ENCODE peak calls at places on chromosome 19, in four cellular contexts. G, I, A and K are unnamed samples.

GRCh38 chr19:10871711-10872550 is 578 bp downstream of the CARM1 start:
- DNase-seq in G (no peak), I (no peak), A (no peak), K (no peak)

GRCh38 chr19:13652810-13653590 is 111.3 kb upstream of the MRI1 start:
- DNase-seq in G (no peak), I (no peak), A (no peak), K (no peak)

GRCh38 chr19:33831835-33832234 is 35.2 kb downstream of the KCTD15 start:
- DNase-seq in G (no peak), I (no peak), A (no peak), K (no peak)

GRCh38 chr19:9306443-9306842 is 3.2 kb downstream of the ZNF699 start:
- DNase-seq in G (no peak), I (no peak), A (no peak), K (no peak)

GRCh38 chr19:33333615-33334014 is 31.3 kb upstream of the CEBPA start:
- DNase-seq in G (no peak), I (peak), A (no peak), K (no peak)

GRCh38 chr19:13118424-13119193 is 545 bp downstream of the NACC1 start:
- DNase-seq in G (peak), I (peak), A (no peak), K (peak)

GRCh38 chr19:29308977-29309520 is 96.1 kb upstream of the UQCRFS1 start:
- DNase-seq in G (no peak), I (no peak), A (no peak), K (peak)

GRCh38 chr19:41893899-41894298 is 10.9 kb downstream of the ARHGEF1 start:
- DNase-seq in G (peak), I (peak), A (no peak), K (no peak)

GRCh38 chr19:4046946-4047683 is 19.6 kb downstream of the ZBTB7A start:
- DNase-seq in G (no peak), I (no peak), A (no peak), K (no peak)

GRCh38 chr19:17078920-17079709 is 3.5 kb downstream of the MYO9B start:
- DNase-seq in G (no peak), I (no peak), A (no peak), K (no peak)

GRCh38 chr19:16207490-16208025 is 9.8 kb downstream of the AP1M1 start:
- DNase-seq in G (no peak), I (no peak), A (no peak), K (no peak)

GRCh38 chr19:5108123-5108613 is 139.3 kb downstream of the KDM4B start:
- DNase-seq in G (no peak), I (no peak), A (no peak), K (no peak)

GRCh38 chr19:929523-930258 is 3.9 kb downstream of the ARID3A start:
- DNase-seq in G (no peak), I (no peak), A (no peak), K (no peak)

GRCh38 chr19:927707-928401 is 2.0 kb downstream of the ARID3A start:
- DNase-seq in G (no peak), I (no peak), A (no peak), K (no peak)

GRCh38 chr19:927044-927706 is 1.3 kb downstream of the ARID3A start:
- DNase-seq in G (peak), I (peak), A (no peak), K (no peak)

GRCh38 chr19:926595-927043 is 784 bp downstream of the ARID3A start:
- DNase-seq in G (peak), I (no peak), A (no peak), K (no peak)

DNA sequence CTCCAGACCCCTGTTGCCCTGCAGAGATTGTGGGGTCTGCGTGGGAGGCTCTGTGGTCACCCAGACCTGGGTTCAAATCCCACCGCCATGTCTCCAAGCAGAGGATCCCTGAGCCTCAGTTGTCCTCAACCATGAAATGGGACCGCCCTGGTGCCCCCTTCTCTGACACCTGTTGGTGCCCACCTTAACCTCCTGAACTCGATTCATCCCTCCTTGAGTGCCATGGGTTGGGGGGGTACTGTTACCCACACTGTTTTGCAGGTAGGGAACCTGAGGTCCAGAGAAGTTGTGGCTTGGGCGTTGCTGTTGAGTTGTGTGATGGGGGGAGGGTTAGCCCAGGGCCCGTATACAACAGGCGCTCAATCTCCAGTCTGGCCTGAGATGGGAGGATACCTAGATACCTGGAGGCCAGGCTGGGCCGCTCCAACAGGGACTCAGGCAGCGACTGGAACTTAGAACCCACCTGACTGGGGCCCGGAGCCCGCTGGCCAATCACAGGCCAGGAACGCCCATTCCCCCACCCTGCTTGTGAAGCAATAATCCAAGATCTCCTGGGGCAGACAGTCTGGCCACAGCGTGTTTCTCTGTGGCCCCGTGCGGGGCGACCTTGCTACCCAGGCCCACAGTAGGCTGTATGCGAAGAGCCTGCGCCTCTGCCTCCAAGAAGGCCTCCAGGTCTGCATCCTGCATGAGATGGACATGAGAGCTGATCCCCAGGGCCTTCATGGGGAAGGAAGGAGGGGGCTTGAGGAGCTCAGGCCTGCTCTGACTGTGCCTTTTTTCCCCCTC is 2.8 kb downstream of the ARID3A start:
- DNase-seq in G (no peak), I (peak), A (no peak), K (no peak)
- TF ChIP-seq CBX5 in G (no peak), I (no peak), A (no peak), K (no peak)

GRCh38 chr19:47418595-47419036 is 711 bp downstream of the MEIS3 start:
- DNase-seq in G (no peak), I (no peak), A (no peak), K (peak)
- TF ChIP-seq KDM1A in G (no peak), I (no peak), A (no peak), K (no peak)

GRCh38 chr19:54478677-54479266 is 5.7 kb upstream of the CDC42EP5 start:
- DNase-seq in G (peak), I (peak), A (no peak), K (peak)
- TF ChIP-seq CBX5 in G (no peak), I (no peak), A (no peak), K (no peak)

GRCh38 chr19:35399231-35399630 is 28.4 kb downstream of the GPR42 start:
- DNase-seq in G (no peak), I (no peak), A (no peak), K (no peak)
- TF ChIP-seq KDM1A in G (no peak), I (no peak), A (no peak), K (no peak)